ENCODE peak calls at places on chromosomes 7 and 10, in eight cellular contexts. O is dermis microvascular lymphatic vessel endothelial cell; M is H54; B is T-helper 9 cell; J is astrocyte of the spinal cord; V is LHCN-M2; G is activated naive CD4-positive, alpha-beta T cell; N is nucleus accumbens. Q is an unnamed sample.

GRCh38 chr7:116672596-116673503 is 854 bp downstream of the MET start:
- DNase-seq in O (no peak), M (no peak), B (no peak), J (no peak), V (peak), G (no peak), N (no peak), Q (no peak)

GRCh38 chr7:103141753-103142404 is 7.0 kb downstream of the NAPEPLD start:
- DNase-seq in O (no peak), M (peak), B (no peak), J (peak), V (peak), G (no peak), N (no peak), Q (no peak)

GRCh38 chr7:84003191-84003590 is 191.4 kb downstream of the SEMA3A start:
- DNase-seq in O (no peak), M (no peak), B (no peak), J (no peak), V (no peak), G (no peak), N (no peak), Q (no peak)

GRCh38 chr10:80170641-80171040 is 34.7 kb downstream of the ANXA11 start:
- DNase-seq in O (no peak), M (no peak), B (no peak), J (no peak), V (no peak), G (no peak), N (no peak), Q (no peak)

GRCh38 chr10:5596611-5597341 is 69.6 kb downstream of the ASB13 start:
- DNase-seq in O (no peak), M (no peak), B (no peak), J (no peak), V (no peak), G (no peak), N (no peak), Q (no peak)

GRCh38 chr7:151251328-151251925 is 2.9 kb upstream of the SMARCD3 start:
- DNase-seq in O (no peak), M (peak), B (no peak), J (peak), V (peak), G (no peak), N (no peak), Q (peak)

GRCh38 chr10:64682043-64682442 is 1160.8 kb downstream of the REEP3 start:
- DNase-seq in O (no peak), M (no peak), B (no peak), J (peak), V (no peak), G (no peak), N (no peak), Q (no peak)

GRCh38 chr10:60032723-60033122 is 126.4 kb upstream of the CCDC6 start:
- DNase-seq in O (peak), M (peak), B (peak), J (peak), V (peak), G (no peak), N (no peak), Q (peak)

GRCh38 chr7:130943336-130943901 is 209.4 kb upstream of the KLF14 start:
- DNase-seq in O (peak), M (no peak), B (no peak), J (peak), V (peak), G (no peak), N (no peak), Q (no peak)

GRCh38 chr10:72328045-72328828 is 26.5 kb downstream of the DNAJB12 start:
- DNase-seq in O (peak), M (peak), B (no peak), J (peak), V (peak), G (no peak), N (no peak), Q (no peak)

GRCh38 chr7:137846588-137847417 is at the start of gene DGKI:
- DNase-seq in O (no peak), M (no peak), B (no peak), J (no peak), V (peak), G (no peak), N (peak), Q (peak)

Q was measured in D721Med.